ENCODE peak calls at places on chromosomes 5 and 9, in ten cellular contexts. O is EL; C is GM12891; S is kidney glomerular epithelial cell; D is fibroblast of lung; G is SW480; W is Calu3; X is stimulated activated CD4-positive, alpha-beta T cell treated with anti-CD3 and anti-CD28 coated beads, Interleukin-4, amount 100 ng/mL, for 1 hour; N is NT2/D1; B is neuronal stem cell. U is an unnamed sample.

GRCh38 chr5:156981481-156981880 is 18.5 kb upstream of the TIMD4 start:
- DNase-seq in O (no peak), C (no peak), S (no peak), D (no peak), G (no peak), W (no peak), X (no peak), N (no peak), B (no peak), U (no peak)

GRCh38 chr9:37727002-37727401 is 26.6 kb upstream of the TRMT10B start:
- DNase-seq in O (no peak), C (no peak), S (no peak), D (no peak), G (no peak), W (no peak), X (no peak), N (no peak), B (no peak), U (no peak)

GRCh38 chr5:148011407-148012124 is 52.2 kb upstream of the SPINK5 start:
- DNase-seq in O (peak), C (no peak), S (peak), D (peak), G (peak), W (peak), X (no peak), N (no peak), B (no peak), U (no peak)

GRCh38 chr5:150488519-150489357 is 19.2 kb upstream of the NDST1 start:
- DNase-seq in O (peak), C (no peak), S (no peak), D (peak), G (no peak), W (no peak), X (no peak), N (no peak), B (no peak), U (no peak)

GRCh38 chr9:125260564-125260963 is 1.1 kb upstream of the GAPVD1 start:
- DNase-seq in O (no peak), C (no peak), S (no peak), D (peak), G (no peak), W (no peak), X (no peak), N (no peak), B (no peak), U (no peak)

GRCh38 chr5:139210585-139210984 is 12.4 kb upstream of the SIL1 start:
- DNase-seq in O (no peak), C (no peak), S (no peak), D (no peak), G (no peak), W (no peak), X (no peak), N (no peak), B (no peak), U (no peak)

GRCh38 chr5:68285857-68286611 is 70.5 kb downstream of the PIK3R1 start:
- DNase-seq in O (peak), C (no peak), S (peak), D (peak), G (peak), W (no peak), X (no peak), N (no peak), B (peak), U (no peak)

GRCh38 chr9:20981486-20981885 is 50.0 kb downstream of the HACD4 start:
- DNase-seq in O (peak), C (no peak), S (peak), D (peak), G (no peak), W (no peak), X (no peak), N (no peak), B (no peak), U (no peak)

GRCh38 chr9:38035873-38036272 is 33.2 kb downstream of the SHB start:
- DNase-seq in O (peak), C (no peak), S (peak), D (peak), G (peak), W (no peak), X (no peak), N (no peak), B (no peak), U (no peak)

GRCh38 chr5:175863316-175863715 is 8.1 kb upstream of the CPLX2 start:
- DNase-seq in O (no peak), C (no peak), S (no peak), D (no peak), G (no peak), W (no peak), X (no peak), N (no peak), B (no peak), U (no peak)

GRCh38 chr5:54533541-54534179 is 16.1 kb downstream of the SNX18 start:
- DNase-seq in O (no peak), C (no peak), S (no peak), D (peak), G (no peak), W (no peak), X (no peak), N (no peak), B (no peak), U (no peak)

GRCh38 chr5:98296426-98296825 is 477.0 kb upstream of the RGMB start:
- DNase-seq in O (peak), C (no peak), S (no peak), D (peak), G (no peak), W (no peak), X (no peak), N (no peak), B (no peak), U (no peak)

GRCh38 chr9:95696701-95697100 is 178.8 kb upstream of the ERCC6L2 start:
- DNase-seq in O (no peak), C (no peak), S (peak), D (no peak), G (no peak), W (no peak), X (no peak), N (no peak), B (no peak), U (no peak)

GRCh38 chr5:172453986-172454354 is 355 bp downstream of the SH3PXD2B start:
- DNase-seq in O (peak), C (no peak), S (no peak), D (peak), G (no peak), W (peak), X (peak), N (no peak), B (peak), U (no peak)

GRCh38 chr5:53407373-53407772 is 73.1 kb upstream of the FST start:
- DNase-seq in O (peak), C (no peak), S (peak), D (peak), G (no peak), W (no peak), X (no peak), N (no peak), B (no peak), U (no peak)

GRCh38 chr5:179904463-179905143 is 3.1 kb downstream of the TBC1D9B start:
- DNase-seq in O (no peak), C (no peak), S (no peak), D (no peak), G (no peak), W (no peak), X (no peak), N (no peak), B (no peak), U (no peak)

GRCh38 chr5:90529939-90530677 is 724 bp upstream of the LYSMD3 start:
- DNase-seq in O (peak), C (no peak), S (peak), D (peak), G (peak), W (peak), X (peak), N (peak), B (peak), U (peak)

GRCh38 chr5:37370550-37370863 is 399 bp downstream of the NUP155 start:
- DNase-seq in O (no peak), C (no peak), S (no peak), D (no peak), G (no peak), W (no peak), X (no peak), N (no peak), B (no peak), U (no peak)

GRCh38 chr9:119963798-119964372 is 594.6 kb upstream of the BRINP1 start:
- DNase-seq in O (peak), C (no peak), S (peak), D (peak), G (peak), W (peak), X (no peak), N (peak), B (peak), U (peak)

GRCh38 chr9:117957267-117957666 is 253.1 kb downstream of the TLR4 start:
- DNase-seq in O (no peak), C (no peak), S (no peak), D (no peak), G (peak), W (no peak), X (no peak), N (no peak), B (no peak), U (no peak)

GRCh38 chr9:86202338-86202882 is 57.0 kb downstream of the C9orf153 start:
- DNase-seq in O (peak), C (peak), S (peak), D (peak), G (peak), W (peak), X (peak), N (peak), B (peak), U (no peak)

GRCh38 chr9:88593537-88594185 is 58.7 kb downstream of the NXNL2 start:
- DNase-seq in O (peak), C (peak), S (no peak), D (peak), G (peak), W (peak), X (peak), N (peak), B (peak), U (no peak)

GRCh38 chr9:16611969-16612368 is 258.5 kb downstream of the BNC2 start:
- DNase-seq in O (peak), C (no peak), S (no peak), D (peak), G (no peak), W (no peak), X (no peak), N (no peak), B (no peak), U (no peak)

GRCh38 chr9:16290169-16290568 is 580.3 kb downstream of the BNC2 start:
- DNase-seq in O (no peak), C (no peak), S (no peak), D (no peak), G (no peak), W (no peak), X (no peak), N (no peak), B (no peak), U (no peak)